ENCODE peak calls at places on chromosome 16, in seven cellular contexts. One of them, this sample, is unnamed.

GRCh38 chr16:87383522-87384161 is at the start of gene FBXO31:
- DNase-seq in body of pancreas: peak
- DNase-seq in cardiac fibroblast: peak
- DNase-seq in ovary: peak
- DNase-seq in T-helper 1 cell: peak
- DNase-seq in GM23338: peak
- DNase-seq in HEK293T: peak
- DNase-seq in this sample: peak

GRCh38 chr16:46466239-46466638 is 154.9 kb downstream of the SHCBP1 start:
- DNase-seq in body of pancreas: no peak
- DNase-seq in HEK293T: no peak
- DNase-seq in cardiac fibroblast: no peak
- DNase-seq in T-helper 1 cell: no peak
- DNase-seq in ovary: no peak
- DNase-seq in GM23338: no peak
- DNase-seq in this sample: no peak

GRCh38 chr16:89918453-89919347 is at the start of gene MC1R:
- DNase-seq in HEK293T: peak
- DNase-seq in ovary: no peak
- DNase-seq in GM23338: peak
- DNase-seq in cardiac fibroblast: peak
- DNase-seq in body of pancreas: no peak
- DNase-seq in T-helper 1 cell: no peak
- DNase-seq in this sample: peak

GRCh38 chr16:5065368-5065767 is 388 bp downstream of the C16orf89 start:
- DNase-seq in T-helper 1 cell: no peak
- DNase-seq in cardiac fibroblast: no peak
- DNase-seq in GM23338: no peak
- DNase-seq in HEK293T: no peak
- DNase-seq in ovary: no peak
- DNase-seq in body of pancreas: no peak
- DNase-seq in this sample: no peak

GRCh38 chr16:67162439-67163163 is 1.9 kb upstream of the HSF4 start:
- DNase-seq in cardiac fibroblast: no peak
- DNase-seq in ovary: no peak
- DNase-seq in GM23338: no peak
- DNase-seq in HEK293T: no peak
- DNase-seq in body of pancreas: no peak
- DNase-seq in T-helper 1 cell: no peak
- DNase-seq in this sample: no peak

GRCh38 chr16:13829712-13830304 is 90.1 kb upstream of the ERCC4 start:
- DNase-seq in HEK293T: no peak
- DNase-seq in T-helper 1 cell: no peak
- DNase-seq in ovary: no peak
- DNase-seq in GM23338: no peak
- DNase-seq in cardiac fibroblast: no peak
- DNase-seq in body of pancreas: no peak
- DNase-seq in this sample: no peak

GRCh38 chr16:57955572-57955971 is 15.4 kb downstream of the CNGB1 start:
- DNase-seq in HEK293T: no peak
- DNase-seq in body of pancreas: peak
- DNase-seq in cardiac fibroblast: no peak
- DNase-seq in ovary: no peak
- DNase-seq in T-helper 1 cell: no peak
- DNase-seq in GM23338: no peak
- DNase-seq in this sample: peak

GRCh38 chr16:81451753-81452680 is 7.4 kb downstream of the CMIP start:
- DNase-seq in HEK293T: no peak
- DNase-seq in cardiac fibroblast: no peak
- DNase-seq in GM23338: peak
- DNase-seq in T-helper 1 cell: no peak
- DNase-seq in body of pancreas: peak
- DNase-seq in ovary: no peak
- DNase-seq in this sample: no peak

GRCh38 chr16:20683812-20684211 is 13.7 kb downstream of the ACSM1 start:
- DNase-seq in T-helper 1 cell: no peak
- DNase-seq in cardiac fibroblast: no peak
- DNase-seq in HEK293T: no peak
- DNase-seq in GM23338: no peak
- DNase-seq in ovary: no peak
- DNase-seq in body of pancreas: no peak
- DNase-seq in this sample: no peak

GRCh38 chr16:3175157-3176153 is 12.5 kb upstream of the OR1F1 start:
- DNase-seq in GM23338: peak
- DNase-seq in body of pancreas: peak
- DNase-seq in cardiac fibroblast: peak
- DNase-seq in HEK293T: peak
- DNase-seq in ovary: no peak
- DNase-seq in T-helper 1 cell: no peak
- DNase-seq in this sample: peak

GRCh38 chr16:10405386-10405939 is 19.6 kb downstream of the ATF7IP2 start:
- DNase-seq in HEK293T: no peak
- DNase-seq in cardiac fibroblast: peak
- DNase-seq in GM23338: no peak
- DNase-seq in ovary: no peak
- DNase-seq in body of pancreas: peak
- DNase-seq in T-helper 1 cell: no peak
- DNase-seq in this sample: no peak

GRCh38 chr16:27892879-27893278 is 170.6 kb downstream of the GSG1L start:
- DNase-seq in cardiac fibroblast: no peak
- DNase-seq in T-helper 1 cell: no peak
- DNase-seq in GM23338: peak
- DNase-seq in body of pancreas: no peak
- DNase-seq in ovary: no peak
- DNase-seq in HEK293T: no peak
- DNase-seq in this sample: peak

GRCh38 chr16:50263940-50264929 is 2.1 kb upstream of the ADCY7 start:
- DNase-seq in body of pancreas: no peak
- DNase-seq in T-helper 1 cell: no peak
- DNase-seq in cardiac fibroblast: peak
- DNase-seq in ovary: no peak
- DNase-seq in HEK293T: no peak
- DNase-seq in GM23338: no peak
- DNase-seq in this sample: no peak

GRCh38 chr16:17070882-17071592 is 399.7 kb downstream of the XYLT1 start:
- DNase-seq in HEK293T: no peak
- DNase-seq in GM23338: peak
- DNase-seq in cardiac fibroblast: no peak
- DNase-seq in T-helper 1 cell: peak
- DNase-seq in body of pancreas: peak
- DNase-seq in ovary: peak
- DNase-seq in this sample: peak

GRCh38 chr16:80614908-80615696 is 74.3 kb downstream of the DYNLRB2 start:
- DNase-seq in ovary: no peak
- DNase-seq in cardiac fibroblast: peak
- DNase-seq in T-helper 1 cell: no peak
- DNase-seq in HEK293T: peak
- DNase-seq in body of pancreas: no peak
- DNase-seq in GM23338: peak
- DNase-seq in this sample: no peak

GRCh38 chr16:57892041-57892440 is 78.9 kb downstream of the CNGB1 start:
- DNase-seq in cardiac fibroblast: peak
- DNase-seq in body of pancreas: no peak
- DNase-seq in ovary: no peak
- DNase-seq in GM23338: no peak
- DNase-seq in T-helper 1 cell: no peak
- DNase-seq in HEK293T: no peak
- DNase-seq in this sample: peak

GRCh38 chr16:80441935-80442334 is 98.9 kb upstream of the DYNLRB2 start:
- DNase-seq in ovary: no peak
- DNase-seq in body of pancreas: no peak
- DNase-seq in GM23338: no peak
- DNase-seq in HEK293T: no peak
- DNase-seq in cardiac fibroblast: no peak
- DNase-seq in T-helper 1 cell: no peak
- DNase-seq in this sample: no peak

GRCh38 chr16:76780556-76780955 is 410.4 kb upstream of the MON1B start:
- DNase-seq in cardiac fibroblast: peak
- DNase-seq in ovary: no peak
- DNase-seq in T-helper 1 cell: no peak
- DNase-seq in body of pancreas: no peak
- DNase-seq in HEK293T: no peak
- DNase-seq in GM23338: no peak
- DNase-seq in this sample: no peak

GRCh38 chr16:25155553-25156460 is 44.3 kb downstream of the LCMT1 start:
- DNase-seq in cardiac fibroblast: peak
- DNase-seq in T-helper 1 cell: no peak
- DNase-seq in body of pancreas: no peak
- DNase-seq in ovary: no peak
- DNase-seq in GM23338: no peak
- DNase-seq in HEK293T: no peak
- DNase-seq in this sample: no peak

GRCh38 chr16:67530013-67530939 is 1.6 kb downstream of the RIPOR1 start:
- DNase-seq in cardiac fibroblast: peak
- DNase-seq in T-helper 1 cell: no peak
- DNase-seq in HEK293T: no peak
- DNase-seq in ovary: peak
- DNase-seq in body of pancreas: peak
- DNase-seq in GM23338: peak
- DNase-seq in this sample: no peak

GRCh38 chr16:52114414-52114813 is 432.5 kb downstream of the TOX3 start:
- DNase-seq in GM23338: peak
- DNase-seq in HEK293T: no peak
- DNase-seq in T-helper 1 cell: no peak
- DNase-seq in ovary: no peak
- DNase-seq in cardiac fibroblast: no peak
- DNase-seq in body of pancreas: no peak
- DNase-seq in this sample: no peak

GRCh38 chr16:69404275-69404805 is 18.5 kb upstream of the TERF2 start:
- DNase-seq in T-helper 1 cell: no peak
- DNase-seq in HEK293T: no peak
- DNase-seq in ovary: no peak
- DNase-seq in GM23338: peak
- DNase-seq in cardiac fibroblast: no peak
- DNase-seq in body of pancreas: peak
- DNase-seq in this sample: no peak

GRCh38 chr16:84483882-84484565 is 20.4 kb downstream of the MEAK7 start:
- DNase-seq in T-helper 1 cell: no peak
- DNase-seq in ovary: no peak
- DNase-seq in body of pancreas: no peak
- DNase-seq in HEK293T: no peak
- DNase-seq in GM23338: no peak
- DNase-seq in cardiac fibroblast: no peak
- DNase-seq in this sample: no peak

GRCh38 chr16:17768257-17768656 is 297.5 kb upstream of the XYLT1 start:
- DNase-seq in cardiac fibroblast: peak
- DNase-seq in T-helper 1 cell: no peak
- DNase-seq in GM23338: no peak
- DNase-seq in HEK293T: no peak
- DNase-seq in body of pancreas: no peak
- DNase-seq in ovary: no peak
- DNase-seq in this sample: no peak

GRCh38 chr16:26951950-26952349 is 114.8 kb upstream of the C16orf82 start:
- DNase-seq in body of pancreas: no peak
- DNase-seq in ovary: no peak
- DNase-seq in GM23338: no peak
- DNase-seq in cardiac fibroblast: no peak
- DNase-seq in HEK293T: no peak
- DNase-seq in T-helper 1 cell: no peak
- DNase-seq in this sample: no peak

GRCh38 chr16:4899474-4899846 is 37.5 kb downstream of the PPL start:
- DNase-seq in T-helper 1 cell: no peak
- DNase-seq in ovary: no peak
- DNase-seq in body of pancreas: no peak
- DNase-seq in HEK293T: no peak
- DNase-seq in cardiac fibroblast: no peak
- DNase-seq in GM23338: no peak
- DNase-seq in this sample: no peak

GRCh38 chr16:60027351-60027750 is 1293.2 kb upstream of the GOT2 start:
- DNase-seq in ovary: no peak
- DNase-seq in GM23338: no peak
- DNase-seq in T-helper 1 cell: no peak
- DNase-seq in cardiac fibroblast: no peak
- DNase-seq in HEK293T: no peak
- DNase-seq in body of pancreas: no peak
- DNase-seq in this sample: no peak

GRCh38 chr16:47574091-47575054 is 113.2 kb downstream of the PHKB start:
- DNase-seq in T-helper 1 cell: no peak
- DNase-seq in HEK293T: no peak
- DNase-seq in GM23338: peak
- DNase-seq in ovary: no peak
- DNase-seq in cardiac fibroblast: peak
- DNase-seq in body of pancreas: no peak
- DNase-seq in this sample: no peak

GRCh38 chr16:38941-39892 is 14.2 kb downstream of the POLR3K start:
- DNase-seq in HEK293T: no peak
- DNase-seq in body of pancreas: no peak
- DNase-seq in cardiac fibroblast: no peak
- DNase-seq in T-helper 1 cell: peak
- DNase-seq in ovary: no peak
- DNase-seq in GM23338: no peak
- DNase-seq in this sample: no peak

GRCh38 chr16:51374346-51374745 is 223.3 kb upstream of the SALL1 start:
- DNase-seq in GM23338: no peak
- DNase-seq in cardiac fibroblast: peak
- DNase-seq in body of pancreas: no peak
- DNase-seq in ovary: no peak
- DNase-seq in HEK293T: no peak
- DNase-seq in T-helper 1 cell: no peak
- DNase-seq in this sample: no peak

GRCh38 chr16:23673971-23674614 is 4.6 kb upstream of the PLK1 start:
- DNase-seq in ovary: no peak
- DNase-seq in cardiac fibroblast: no peak
- DNase-seq in HEK293T: no peak
- DNase-seq in T-helper 1 cell: no peak
- DNase-seq in GM23338: no peak
- DNase-seq in body of pancreas: no peak
- DNase-seq in this sample: peak

This sample was measured in NCI-H82.